ENCODE peak calls at places on chromosomes 16 and 17, in five cellular contexts. H is IMR-90, G is SK-N-SH, V is GM12878, U is HepG2. P is an unnamed sample.

GRCh38 chr17:38885044-38885727 is 15.3 kb downstream of the LASP1 start:
- DNase-seq in H (no peak), G (no peak), V (no peak), U (peak), P (no peak)

GRCh38 chr17:21027031-21027430 is 15.8 kb downstream of the USP22 start:
- DNase-seq in G (no peak), V (no peak), H (no peak), U (no peak), P (no peak)

GRCh38 chr16:8848939-8849391 is 19.8 kb downstream of the CARHSP1 start:
- DNase-seq in V (no peak), H (peak), U (no peak), G (peak), P (no peak)

GRCh38 chr16:77599793-77600415 is 122.4 kb upstream of the NUDT7 start:
- DNase-seq in U (peak), H (peak), G (peak), V (no peak), P (peak)

GRCh38 chr16:67910162-67910561 is 17.1 kb downstream of the PSKH1 start:
- DNase-seq in U (no peak), V (no peak), G (peak), H (peak), P (no peak)

GRCh38 chr17:728911-729310 is 3.5 kb upstream of the TLCD3A start:
- DNase-seq in H (no peak), G (no peak), U (no peak), V (no peak), P (no peak)

GRCh38 chr16:1825864-1826690 is 548 bp downstream of the HAGH start:
- DNase-seq in G (peak), U (peak), V (no peak), H (peak), P (no peak)

GRCh38 chr17:62705781-62706597 is 78.5 kb downstream of the MRC2 start:
- DNase-seq in H (peak), U (no peak), V (no peak), G (no peak), P (no peak)

GRCh38 chr17:47914296-47914948 is 18.4 kb downstream of the SP2 start:
- DNase-seq in H (no peak), U (no peak), V (no peak), G (no peak), P (no peak)

GRCh38 chr17:1422907-1423306 is 22.9 kb upstream of the YWHAE start:
- DNase-seq in H (peak), U (no peak), G (no peak), V (no peak), P (no peak)

GRCh38 chr16:28531777-28532744 is 6.7 kb downstream of the NUPR1 start:
- DNase-seq in V (no peak), U (peak), H (no peak), G (no peak), P (no peak)

GRCh38 chr17:29699283-29699682 is 76.6 kb upstream of the CORO6 start:
- DNase-seq in G (no peak), V (no peak), H (no peak), U (no peak), P (no peak)

GRCh38 chr16:22123759-22124490 is 31.6 kb downstream of the VWA3A start:
- DNase-seq in H (no peak), V (no peak), G (no peak), U (no peak), P (peak)

GRCh38 chr17:34287858-34288257 is 2.3 kb downstream of the CCL11 start:
- DNase-seq in V (no peak), H (no peak), U (no peak), G (no peak), P (no peak)

GRCh38 chr16:24151482-24151939 is 104.6 kb upstream of the CACNG3 start:
- DNase-seq in V (no peak), U (no peak), H (peak), G (no peak), P (no peak)

GRCh38 chr17:62703776-62704380 is 76.4 kb downstream of the MRC2 start:
- DNase-seq in H (peak), V (no peak), G (peak), U (no peak), P (peak)

GRCh38 chr17:78276499-78276898 is 45.1 kb downstream of the TMEM235 start:
- DNase-seq in U (no peak), V (no peak), G (no peak), H (no peak), P (no peak)

GRCh38 chr17:45092932-45093430 is 31.9 kb downstream of the NMT1 start:
- DNase-seq in G (no peak), V (no peak), H (peak), U (peak), P (no peak)

GRCh38 chr16:71746442-71747046 is 22.0 kb upstream of the PHLPP2 start:
- DNase-seq in V (no peak), H (peak), U (peak), G (peak), P (peak)

GRCh38 chr17:18191071-18191667 is 7.5 kb downstream of the ALKBH5 start:
- DNase-seq in H (no peak), G (no peak), V (no peak), U (peak), P (no peak)

GRCh38 chr16:69346683-69347082 is 4.9 kb downstream of the TMED6 start:
- DNase-seq in H (no peak), G (no peak), U (no peak), V (no peak), P (no peak)

GRCh38 chr17:63772801-63773271 is 561 bp downstream of the CCDC47 start:
- DNase-seq in H (peak), V (no peak), U (peak), G (peak), P (peak)

GRCh38 chr17:19313746-19314651 is 48.5 kb downstream of the B9D1 start:
- DNase-seq in G (no peak), U (no peak), H (no peak), V (no peak), P (no peak)

GRCh38 chr16:65489531-65490023 is 367.7 kb upstream of the CDH11 start:
- DNase-seq in V (no peak), G (peak), H (no peak), U (no peak), P (no peak)
- TF ChIP-seq MXI1 in V (no peak), G (no peak), H (no peak), U (no peak), P (no peak)

GRCh38 chr16:16025214-16025968 is 76.0 kb downstream of the ABCC1 start:
- DNase-seq in V (no peak), H (peak), G (no peak), U (no peak), P (peak)
- TF ChIP-seq MXI1 in V (no peak), H (no peak), G (no peak), U (no peak), P (no peak)

GRCh38 chr17:37373530-37374159 is 2.1 kb upstream of the C17orf78 start:
- DNase-seq in V (no peak), H (peak), G (peak), U (peak), P (peak)
- TF ChIP-seq MXI1 in V (no peak), H (no peak), G (no peak), U (no peak), P (no peak)

DNA sequence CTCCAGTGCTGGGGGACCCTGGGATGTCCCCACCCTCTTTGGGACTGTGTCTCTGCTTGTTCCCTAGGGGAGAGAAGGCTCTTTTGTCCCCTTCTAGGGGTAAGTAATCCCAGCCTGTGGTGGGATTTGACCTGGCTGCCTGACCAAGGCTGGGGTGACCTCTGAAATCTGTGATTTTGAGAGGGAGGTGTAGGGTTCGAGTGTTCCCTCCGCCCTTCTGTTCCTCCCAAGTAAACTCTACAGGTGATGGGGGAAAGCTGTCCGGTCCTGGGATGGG is 617 bp downstream of the TMEM92 start:
- DNase-seq in V (no peak), H (no peak), G (no peak), U (no peak), P (no peak)
- TF ChIP-seq MXI1 in V (no peak), H (no peak), G (no peak), U (no peak), P (no peak)